ENCODE peak calls at places on chromosomes 11 and 22, in seven cellular contexts. C is pancreas, X is HCT116, R is HAP-1, A is A549, M is mesendoderm, U is right atrium auricular region. B is an unnamed sample. For H3K4me1, the result is how much of the 10 kb centered on the place peaks cover.

GRCh38 chr22:22824340-22825212 is 63.0 kb upstream of the IGLL5 start:
- DNase-seq in C (no peak), X (no peak), R (no peak), A (no peak), M (no peak), U (no peak), B (no peak)

GRCh38 chr11:117610045-117610444 is 187.0 kb downstream of the DSCAML1 start:
- DNase-seq in C (no peak), X (no peak), R (no peak), A (peak), M (no peak), U (no peak), B (no peak)

GRCh38 chr11:69114362-69114761 is 41.4 kb upstream of the SMIM38 start:
- DNase-seq in C (peak), X (no peak), R (no peak), A (no peak), M (no peak), U (no peak), B (no peak)

GRCh38 chr11:82092904-82093303 is 640.8 kb downstream of the FAM181B start:
- DNase-seq in C (no peak), X (no peak), R (no peak), A (no peak), M (peak), U (no peak), B (no peak)

GRCh38 chr11:76201672-76202412 is 4.5 kb downstream of the WNT11 start:
- DNase-seq in C (no peak), X (no peak), R (no peak), A (no peak), M (no peak), U (no peak), B (peak)

GRCh38 chr22:42933783-42934144 is 76.7 kb upstream of the ARFGAP3 start:
- DNase-seq in C (no peak), X (no peak), R (no peak), A (peak), M (no peak), U (no peak), B (no peak)

GRCh38 chr11:60334005-60334620 is 7.1 kb downstream of the MS4A6E start:
- DNase-seq in C (peak), X (peak), R (peak), A (peak), M (peak), U (peak), B (no peak)

GRCh38 chr22:17477401-17477833 is 85.9 kb upstream of the SLC25A18 start:
- DNase-seq in C (no peak), X (no peak), R (no peak), A (no peak), M (peak), U (peak), B (peak)

GRCh38 chr11:69449320-69450063 is 32.0 kb upstream of the LINC01488 start:
- DNase-seq in C (peak), X (no peak), R (no peak), A (no peak), M (peak), U (peak), B (peak)

GRCh38 chr11:47923667-47924066 is 56.7 kb upstream of the PTPRJ start:
- DNase-seq in C (no peak), X (no peak), R (no peak), A (no peak), M (no peak), U (no peak), B (peak)

GRCh38 chr11:214083-214482 is 6.6 kb downstream of the RIC8A start:
- DNase-seq in C (peak), X (no peak), R (no peak), A (no peak), M (no peak), U (no peak), B (no peak)

GRCh38 chr22:47294222-47294532 is 531.7 kb downstream of the TBC1D22A start:
- DNase-seq in C (no peak), X (no peak), R (no peak), A (no peak), M (no peak), U (peak), B (no peak)

GRCh38 chr11:120590472-120590871 is 78.9 kb downstream of the GRIK4 start:
- DNase-seq in C (no peak), X (no peak), R (no peak), A (no peak), M (no peak), U (no peak), B (no peak)

GRCh38 chr11:115473167-115473566 is 31.0 kb downstream of the CADM1 start:
- DNase-seq in C (no peak), X (no peak), R (no peak), A (no peak), M (no peak), U (no peak), B (no peak)

GRCh38 chr22:40898850-40899357 is 37.0 kb upstream of the DNAJB7 start:
- DNase-seq in C (no peak), X (peak), R (peak), A (peak), M (peak), U (no peak), B (no peak)

DNA sequence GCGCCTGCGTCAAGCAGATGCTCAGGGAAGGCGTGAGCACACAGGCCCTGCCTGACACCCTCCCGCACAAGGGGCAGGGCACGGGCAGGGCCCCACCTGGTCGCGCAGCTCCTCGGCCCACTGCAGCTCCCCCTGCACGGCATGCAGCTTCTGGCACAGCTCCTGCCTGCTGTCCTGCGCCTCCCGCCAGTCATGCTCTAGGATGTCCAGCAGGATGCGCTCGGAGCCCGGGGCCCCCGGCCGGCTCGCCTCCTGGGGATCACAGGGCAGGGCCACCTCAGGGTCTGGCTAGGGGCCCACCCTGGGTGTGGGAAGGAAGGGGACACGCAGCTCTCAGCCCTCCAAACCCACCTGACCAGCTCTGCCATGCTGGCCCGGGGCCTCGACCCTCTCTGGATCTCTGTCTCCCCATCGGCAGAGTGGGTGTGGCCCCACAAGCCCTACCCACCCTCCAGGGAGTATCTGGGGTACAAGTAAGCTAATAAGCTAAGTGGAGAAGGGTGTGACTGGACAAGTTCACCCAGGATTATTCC is 10.7 kb downstream of the CARD10 start:
- DNase-seq in C (no peak), X (no peak), R (no peak), A (no peak), M (no peak), U (no peak), B (peak)
- H3K4me1 ChIP-seq in C (under half), X (under half), R (under half), A (half or more), M (under half), U (under half), B (under half)

DNA sequence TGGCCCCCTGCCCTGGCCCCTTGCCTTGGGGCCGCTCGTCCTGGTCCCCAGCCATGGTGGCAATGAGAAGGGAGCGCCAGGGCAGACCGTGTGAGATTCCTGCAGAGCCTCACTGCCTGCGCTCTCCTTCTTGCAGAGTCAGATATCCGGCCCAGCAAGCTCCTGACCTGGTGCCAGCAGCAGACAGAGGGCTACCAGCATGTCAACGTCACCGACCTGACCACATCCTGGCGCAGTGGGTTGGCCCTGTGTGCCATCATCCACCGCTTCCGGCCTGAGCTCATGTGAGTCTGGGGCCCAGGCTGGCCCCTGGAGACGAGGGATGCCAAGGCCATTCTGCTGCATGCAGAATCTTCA is 114.1 kb downstream of the MICAL2 start:
- DNase-seq in C (no peak), X (no peak), R (no peak), A (no peak), M (no peak), U (peak), B (peak)
- H3K4me1 ChIP-seq in C (under half), X (under half), R (under half), A (under half), M (under half), U (under half), B (under half)

GRCh38 chr11:128458316-128458715 is 129.0 kb downstream of the ETS1 start:
- DNase-seq in C (no peak), X (no peak), R (no peak), A (peak), M (no peak), U (no peak), B (no peak)
- H3K4me1 ChIP-seq in C (under half), X (under half), R (under half), A (under half), M (under half), U (under half), B (under half)

DNA sequence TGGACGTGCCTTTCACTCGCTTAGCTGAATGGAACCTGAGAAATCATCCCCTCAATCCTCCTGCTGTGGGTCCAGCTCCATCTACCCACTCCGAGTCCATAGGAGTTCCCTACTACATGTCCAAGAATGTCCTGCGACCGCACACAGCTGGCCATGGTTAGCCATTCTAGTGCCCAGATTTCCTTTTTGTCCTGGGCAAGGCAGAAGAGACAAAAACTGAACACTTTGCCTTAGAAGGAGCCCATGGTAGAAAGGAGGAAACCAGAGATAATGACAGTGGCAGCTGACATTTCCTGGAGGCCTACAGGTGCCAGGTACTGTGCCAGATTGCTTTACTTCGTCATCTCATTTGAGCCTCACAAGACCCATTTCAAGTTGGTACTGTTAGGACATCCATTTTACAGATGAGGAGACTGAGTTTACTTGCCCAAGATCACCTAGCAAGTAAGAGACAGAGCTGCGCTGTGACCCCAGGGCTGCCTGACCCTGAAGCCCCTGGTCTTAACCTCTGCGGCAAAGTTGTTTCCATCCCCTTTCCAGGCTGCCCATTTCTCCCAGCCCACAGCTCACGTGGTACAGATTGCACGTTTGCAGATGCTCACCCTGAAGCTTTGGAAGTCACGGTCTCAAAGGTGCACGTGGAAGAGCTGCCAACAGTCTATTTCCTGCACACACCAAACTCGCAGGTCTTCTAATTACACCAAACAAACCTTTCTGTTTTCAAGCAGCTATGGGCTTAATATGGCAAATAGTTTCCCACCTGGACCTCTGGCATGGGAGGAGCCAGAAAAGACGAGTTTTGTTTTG is 112.7 kb downstream of the ZBTB16 start:
- DNase-seq in C (no peak), X (no peak), R (no peak), A (no peak), M (no peak), U (no peak), B (no peak)
- H3K4me1 ChIP-seq in C (half or more), X (under half), R (under half), A (under half), M (under half), U (under half), B (half or more)

GRCh38 chr11:1762537-1763302 is 1.0 kb downstream of the CTSD start:
- DNase-seq in C (peak), X (peak), R (no peak), A (peak), M (no peak), U (peak), B (no peak)

GRCh38 chr11:1763796-1764661 is at the start of gene CTSD:
- DNase-seq in C (peak), X (peak), R (peak), A (peak), M (peak), U (peak), B (peak)

GRCh38 chr11:1761857-1762536 is 1.7 kb downstream of the CTSD start:
- DNase-seq in C (no peak), X (no peak), R (no peak), A (no peak), M (no peak), U (no peak), B (no peak)

GRCh38 chr11:1761110-1761856 is 2.4 kb downstream of the CTSD start:
- DNase-seq in C (peak), X (no peak), R (no peak), A (no peak), M (no peak), U (no peak), B (peak)

DNA sequence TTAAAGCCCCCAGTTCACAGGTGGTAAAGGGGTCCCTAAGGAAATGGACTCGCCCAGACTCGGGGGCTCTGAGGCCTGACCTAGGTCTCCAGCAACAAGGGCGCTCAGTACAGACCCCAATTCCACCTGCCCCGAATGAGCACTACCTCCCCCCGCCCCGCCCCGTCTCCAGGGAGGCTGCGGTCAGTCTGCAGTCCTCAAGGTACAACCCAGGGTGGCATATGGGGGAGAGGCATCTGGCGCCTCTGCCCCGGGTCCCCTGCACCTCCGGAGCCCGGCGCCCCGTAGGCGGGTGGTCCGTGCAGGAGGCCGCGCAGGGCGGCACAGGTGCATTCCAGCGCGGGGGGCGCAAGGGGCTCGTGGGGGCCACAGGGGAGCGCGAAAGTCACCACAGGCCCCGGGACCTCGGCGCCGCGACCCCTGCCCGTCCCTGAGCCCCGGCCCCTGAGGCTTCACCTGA is 361 bp downstream of the CTSD start:
- DNase-seq in C (no peak), X (no peak), R (no peak), A (no peak), M (no peak), U (no peak), B (peak)
- H3K4me1 ChIP-seq in C (under half), X (under half), R (under half), A (under half), M (under half), U (under half), B (under half)

DNA sequence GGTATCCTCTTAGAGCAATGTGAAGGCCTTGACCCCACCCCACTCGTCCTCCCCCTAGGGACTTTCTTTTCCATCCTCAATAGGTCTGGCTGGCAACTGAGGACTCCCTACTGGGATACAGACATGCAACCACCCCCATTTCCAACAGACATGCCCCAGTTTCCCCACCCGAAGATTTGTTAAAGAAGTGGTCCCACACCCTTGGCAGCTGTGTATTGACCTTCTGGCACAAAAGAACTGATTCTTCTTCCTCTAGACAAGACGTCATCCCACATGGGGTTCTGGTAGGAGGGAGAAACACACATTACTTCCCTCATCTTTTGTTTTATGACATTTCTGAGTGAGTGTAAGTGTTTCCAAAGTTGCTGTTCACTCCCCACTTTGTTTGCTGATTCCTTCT is 4.6 kb downstream of the KIRREL3 start:
- DNase-seq in C (no peak), X (no peak), R (no peak), A (no peak), M (no peak), U (no peak), B (no peak)
- H3K4me1 ChIP-seq in C (under half), X (under half), R (under half), A (half or more), M (under half), U (under half), B (under half)